ENCODE peak calls at places on chromosomes 7 and 10, in eight cellular contexts. One of them, this sample, is unnamed.

GRCh38 chr7:98657736-98658135 is 40.7 kb downstream of the NPTX2 start:
- DNase-seq in GM23248: no peak
- DNase-seq in choroid plexus epithelial cell: no peak
- DNase-seq in AG09309: no peak
- DNase-seq in fibroblast of mammary gland: no peak
- DNase-seq in aorta: no peak
- DNase-seq in SK-N-MC: no peak
- DNase-seq in mammary epithelial cell: no peak
- DNase-seq in this sample: no peak

GRCh38 chr7:120170849-120171248 is 102.1 kb upstream of the KCND2 start:
- DNase-seq in GM23248: peak
- DNase-seq in choroid plexus epithelial cell: no peak
- DNase-seq in AG09309: no peak
- DNase-seq in fibroblast of mammary gland: peak
- DNase-seq in aorta: no peak
- DNase-seq in SK-N-MC: no peak
- DNase-seq in mammary epithelial cell: peak
- DNase-seq in this sample: peak

GRCh38 chr10:117980216-117980615 is 66.5 kb downstream of the RAB11FIP2 start:
- DNase-seq in GM23248: peak
- DNase-seq in choroid plexus epithelial cell: peak
- DNase-seq in AG09309: peak
- DNase-seq in fibroblast of mammary gland: peak
- DNase-seq in aorta: no peak
- DNase-seq in SK-N-MC: no peak
- DNase-seq in mammary epithelial cell: peak
- DNase-seq in this sample: peak

GRCh38 chr7:50632561-50633413 is 67.6 kb upstream of the DDC start:
- DNase-seq in GM23248: peak
- DNase-seq in choroid plexus epithelial cell: peak
- DNase-seq in AG09309: no peak
- DNase-seq in fibroblast of mammary gland: peak
- DNase-seq in aorta: no peak
- DNase-seq in SK-N-MC: no peak
- DNase-seq in mammary epithelial cell: peak
- DNase-seq in this sample: peak

GRCh38 chr7:25967278-25968204 is 184.5 kb upstream of the NFE2L3 start:
- DNase-seq in GM23248: no peak
- DNase-seq in choroid plexus epithelial cell: no peak
- DNase-seq in AG09309: no peak
- DNase-seq in fibroblast of mammary gland: no peak
- DNase-seq in aorta: no peak
- DNase-seq in SK-N-MC: no peak
- DNase-seq in mammary epithelial cell: no peak
- DNase-seq in this sample: no peak

GRCh38 chr10:124403548-124403947 is 15.2 kb downstream of the OAT start:
- DNase-seq in GM23248: peak
- DNase-seq in choroid plexus epithelial cell: peak
- DNase-seq in AG09309: peak
- DNase-seq in fibroblast of mammary gland: peak
- DNase-seq in aorta: no peak
- DNase-seq in SK-N-MC: peak
- DNase-seq in mammary epithelial cell: peak
- DNase-seq in this sample: peak

GRCh38 chr7:105673367-105674188 is 92.3 kb upstream of the EFCAB10 start:
- DNase-seq in GM23248: no peak
- DNase-seq in choroid plexus epithelial cell: no peak
- DNase-seq in AG09309: no peak
- DNase-seq in fibroblast of mammary gland: no peak
- DNase-seq in aorta: no peak
- DNase-seq in SK-N-MC: no peak
- DNase-seq in mammary epithelial cell: peak
- DNase-seq in this sample: peak

GRCh38 chr10:61835069-61835908 is 66.2 kb upstream of the ARID5B start:
- DNase-seq in GM23248: peak
- DNase-seq in choroid plexus epithelial cell: peak
- DNase-seq in AG09309: no peak
- DNase-seq in fibroblast of mammary gland: peak
- DNase-seq in aorta: no peak
- DNase-seq in SK-N-MC: no peak
- DNase-seq in mammary epithelial cell: peak
- DNase-seq in this sample: peak

GRCh38 chr10:88091490-88092061 is 228.2 kb downstream of the PTEN start:
- DNase-seq in GM23248: no peak
- DNase-seq in choroid plexus epithelial cell: no peak
- DNase-seq in AG09309: no peak
- DNase-seq in fibroblast of mammary gland: no peak
- DNase-seq in aorta: no peak
- DNase-seq in SK-N-MC: no peak
- DNase-seq in mammary epithelial cell: peak
- DNase-seq in this sample: peak

DNA sequence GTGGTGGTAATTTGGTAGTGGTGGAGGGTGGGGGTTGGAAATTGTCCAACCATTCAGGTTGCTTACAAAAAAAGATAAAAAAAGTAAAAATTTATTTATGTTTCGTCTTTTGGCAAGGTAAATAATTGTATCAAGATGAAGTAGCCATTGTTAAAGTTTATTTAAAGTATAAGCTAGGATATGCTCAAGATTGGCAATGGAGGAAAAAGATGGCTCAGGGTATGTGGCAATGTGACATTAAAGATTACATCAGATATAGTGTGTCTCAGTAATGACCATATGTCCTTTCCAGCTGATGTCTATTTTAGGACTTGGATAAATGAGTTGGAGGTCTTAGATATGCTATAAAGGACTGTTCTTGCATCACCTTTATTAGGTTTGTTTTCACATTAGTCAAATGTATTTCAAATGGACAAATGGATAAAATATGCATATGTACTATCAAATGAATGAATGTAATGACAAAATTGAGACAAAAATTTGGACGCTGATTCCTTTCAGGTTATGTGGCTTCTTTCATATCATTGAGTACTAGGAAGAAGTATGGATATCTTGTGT is 60.9 kb downstream of the ST7 start:
- DNase-seq in GM23248: peak
- DNase-seq in choroid plexus epithelial cell: no peak
- DNase-seq in AG09309: no peak
- DNase-seq in fibroblast of mammary gland: no peak
- DNase-seq in aorta: no peak
- DNase-seq in SK-N-MC: no peak
- DNase-seq in mammary epithelial cell: no peak
- DNase-seq in this sample: no peak
- H3K4me3 ChIP-seq in GM23248: peak
- H3K4me3 ChIP-seq in choroid plexus epithelial cell: no peak
- H3K4me3 ChIP-seq in AG09309: no peak
- H3K4me3 ChIP-seq in fibroblast of mammary gland: no peak
- H3K4me3 ChIP-seq in aorta: no peak
- H3K4me3 ChIP-seq in SK-N-MC: peak
- H3K4me3 ChIP-seq in mammary epithelial cell: peak
- H3K4me3 ChIP-seq in this sample: no peak

GRCh38 chr10:99431190-99431549 is 746 bp upstream of the GOT1 start:
- DNase-seq in GM23248: peak
- DNase-seq in choroid plexus epithelial cell: peak
- DNase-seq in AG09309: no peak
- DNase-seq in fibroblast of mammary gland: peak
- DNase-seq in aorta: peak
- DNase-seq in SK-N-MC: no peak
- DNase-seq in mammary epithelial cell: peak
- DNase-seq in this sample: peak

GRCh38 chr10:99432047-99432446 is 1.6 kb upstream of the GOT1 start:
- DNase-seq in GM23248: no peak
- DNase-seq in choroid plexus epithelial cell: no peak
- DNase-seq in AG09309: no peak
- DNase-seq in fibroblast of mammary gland: no peak
- DNase-seq in aorta: no peak
- DNase-seq in SK-N-MC: no peak
- DNase-seq in mammary epithelial cell: peak
- DNase-seq in this sample: no peak

GRCh38 chr10:99429521-99430095 is 816 bp downstream of the GOT1 start:
- DNase-seq in GM23248: peak
- DNase-seq in choroid plexus epithelial cell: no peak
- DNase-seq in AG09309: no peak
- DNase-seq in fibroblast of mammary gland: no peak
- DNase-seq in aorta: no peak
- DNase-seq in SK-N-MC: no peak
- DNase-seq in mammary epithelial cell: no peak
- DNase-seq in this sample: no peak

GRCh38 chr10:99430451-99431189 is at the start of gene GOT1:
- DNase-seq in GM23248: peak
- DNase-seq in choroid plexus epithelial cell: peak
- DNase-seq in AG09309: peak
- DNase-seq in fibroblast of mammary gland: peak
- DNase-seq in aorta: peak
- DNase-seq in SK-N-MC: peak
- DNase-seq in mammary epithelial cell: peak
- DNase-seq in this sample: peak

GRCh38 chr10:99430116-99430450 is 341 bp downstream of the GOT1 start:
- DNase-seq in GM23248: peak
- DNase-seq in choroid plexus epithelial cell: no peak
- DNase-seq in AG09309: no peak
- DNase-seq in fibroblast of mammary gland: peak
- DNase-seq in aorta: no peak
- DNase-seq in SK-N-MC: no peak
- DNase-seq in mammary epithelial cell: no peak
- DNase-seq in this sample: no peak
- H3K4me3 ChIP-seq in GM23248: peak
- H3K4me3 ChIP-seq in choroid plexus epithelial cell: peak
- H3K4me3 ChIP-seq in AG09309: peak
- H3K4me3 ChIP-seq in fibroblast of mammary gland: peak
- H3K4me3 ChIP-seq in aorta: peak
- H3K4me3 ChIP-seq in SK-N-MC: peak
- H3K4me3 ChIP-seq in mammary epithelial cell: peak
- H3K4me3 ChIP-seq in this sample: peak

DNA sequence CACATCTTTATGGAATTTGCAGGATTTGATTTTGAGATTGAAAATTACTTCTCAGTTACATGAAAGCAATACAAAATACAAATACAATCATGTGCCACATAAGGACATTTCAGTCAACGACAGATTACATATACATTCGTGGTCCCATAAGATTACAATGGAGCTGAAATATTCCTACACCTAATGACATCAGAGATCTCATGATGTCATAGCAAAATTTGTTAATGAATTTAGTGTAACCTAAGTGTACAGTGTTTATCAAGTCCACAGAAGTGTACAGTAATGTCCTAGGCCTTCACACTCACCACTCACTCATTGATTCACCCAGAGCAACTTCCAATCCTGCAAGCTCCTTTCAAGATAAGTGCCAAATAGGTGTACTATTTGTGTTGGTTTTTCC is 126.5 kb downstream of the GPAM start:
- DNase-seq in GM23248: no peak
- DNase-seq in choroid plexus epithelial cell: no peak
- DNase-seq in AG09309: no peak
- DNase-seq in fibroblast of mammary gland: no peak
- DNase-seq in aorta: no peak
- DNase-seq in SK-N-MC: no peak
- DNase-seq in mammary epithelial cell: no peak
- DNase-seq in this sample: no peak
- H3K4me3 ChIP-seq in GM23248: no peak
- H3K4me3 ChIP-seq in choroid plexus epithelial cell: no peak
- H3K4me3 ChIP-seq in AG09309: no peak
- H3K4me3 ChIP-seq in fibroblast of mammary gland: no peak
- H3K4me3 ChIP-seq in aorta: no peak
- H3K4me3 ChIP-seq in SK-N-MC: no peak
- H3K4me3 ChIP-seq in mammary epithelial cell: no peak
- H3K4me3 ChIP-seq in this sample: no peak

GRCh38 chr7:148858489-148858888 is 25.6 kb downstream of the EZH2 start:
- DNase-seq in GM23248: no peak
- DNase-seq in choroid plexus epithelial cell: no peak
- DNase-seq in AG09309: no peak
- DNase-seq in fibroblast of mammary gland: no peak
- DNase-seq in aorta: no peak
- DNase-seq in SK-N-MC: no peak
- DNase-seq in mammary epithelial cell: no peak
- DNase-seq in this sample: no peak
- H3K4me3 ChIP-seq in GM23248: no peak
- H3K4me3 ChIP-seq in choroid plexus epithelial cell: no peak
- H3K4me3 ChIP-seq in AG09309: no peak
- H3K4me3 ChIP-seq in fibroblast of mammary gland: no peak
- H3K4me3 ChIP-seq in aorta: no peak
- H3K4me3 ChIP-seq in SK-N-MC: no peak
- H3K4me3 ChIP-seq in mammary epithelial cell: no peak
- H3K4me3 ChIP-seq in this sample: no peak

DNA sequence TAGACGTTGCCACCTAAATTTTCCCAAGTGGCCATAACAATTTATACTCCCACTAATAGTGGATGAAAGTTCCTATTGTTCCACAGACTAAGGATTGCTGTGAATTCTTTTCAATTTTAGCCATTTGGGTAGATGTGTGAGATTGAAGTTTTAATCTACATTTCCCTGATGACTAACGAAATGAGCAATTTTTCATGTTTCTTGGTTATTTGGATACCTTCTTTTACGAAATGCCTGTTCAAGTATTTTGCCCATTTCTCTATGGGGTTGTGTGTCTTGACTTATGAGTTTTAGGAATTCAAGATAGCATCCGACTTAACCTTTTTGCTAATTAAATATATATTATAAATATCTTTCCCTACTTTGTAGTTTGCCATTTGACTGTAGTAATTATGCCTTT is 16.4 kb upstream of the PRKG1 start:
- DNase-seq in GM23248: no peak
- DNase-seq in choroid plexus epithelial cell: no peak
- DNase-seq in AG09309: no peak
- DNase-seq in fibroblast of mammary gland: no peak
- DNase-seq in aorta: no peak
- DNase-seq in SK-N-MC: no peak
- DNase-seq in mammary epithelial cell: no peak
- DNase-seq in this sample: no peak
- H3K4me3 ChIP-seq in GM23248: no peak
- H3K4me3 ChIP-seq in choroid plexus epithelial cell: no peak
- H3K4me3 ChIP-seq in AG09309: no peak
- H3K4me3 ChIP-seq in fibroblast of mammary gland: no peak
- H3K4me3 ChIP-seq in aorta: no peak
- H3K4me3 ChIP-seq in SK-N-MC: no peak
- H3K4me3 ChIP-seq in mammary epithelial cell: no peak
- H3K4me3 ChIP-seq in this sample: no peak

GRCh38 chr10:28939352-28940157 is 262.2 kb downstream of the BAMBI start:
- DNase-seq in GM23248: peak
- DNase-seq in choroid plexus epithelial cell: peak
- DNase-seq in AG09309: peak
- DNase-seq in fibroblast of mammary gland: peak
- DNase-seq in aorta: peak
- DNase-seq in SK-N-MC: no peak
- DNase-seq in mammary epithelial cell: no peak
- DNase-seq in this sample: peak
- H3K4me3 ChIP-seq in GM23248: no peak
- H3K4me3 ChIP-seq in choroid plexus epithelial cell: peak
- H3K4me3 ChIP-seq in AG09309: no peak
- H3K4me3 ChIP-seq in fibroblast of mammary gland: no peak
- H3K4me3 ChIP-seq in aorta: no peak
- H3K4me3 ChIP-seq in SK-N-MC: peak
- H3K4me3 ChIP-seq in mammary epithelial cell: no peak
- H3K4me3 ChIP-seq in this sample: no peak